ENCODE peak calls at places on chromosomes 16 and 17, in eight cellular contexts. U is stomach, Z is C1 segment of cervical spinal cord, P is HT-29, T is fibroblast of the conjunctiva, J is NCI-H1436 treated with DMSO at 0.1 percent for 48 hours, Q is pancreas, L is ascending aorta. G is an unnamed sample.

GRCh38 chr16:26749072-26749471 is 317.7 kb upstream of the C16orf82 start:
- DNase-seq in Q (no peak), J (no peak), U (no peak), P (no peak), L (no peak), Z (no peak), T (no peak), G (no peak)

GRCh38 chr17:17236295-17237025 is 508 bp downstream of the FLCN start:
- DNase-seq in T (no peak), Z (no peak), P (peak), Q (no peak), L (no peak), U (no peak), J (no peak), G (peak)

GRCh38 chr17:74339537-74340195 is 13.6 kb downstream of the KIF19 start:
- DNase-seq in Z (no peak), L (no peak), Q (no peak), P (no peak), J (peak), T (no peak), U (no peak), G (no peak)

GRCh38 chr17:44310612-44311376 is 2.4 kb downstream of the RUNDC3A start:
- DNase-seq in T (no peak), Z (no peak), U (no peak), L (no peak), J (no peak), P (no peak), Q (no peak), G (no peak)

GRCh38 chr16:80047796-80048649 is 447.5 kb upstream of the MAF start:
- DNase-seq in T (no peak), Q (no peak), U (no peak), Z (no peak), J (no peak), L (no peak), P (no peak), G (no peak)

GRCh38 chr17:73192219-73192893 is 499 bp upstream of the COG1 start:
- DNase-seq in L (peak), P (peak), Q (peak), Z (peak), T (peak), J (no peak), U (peak), G (peak)

GRCh38 chr16:85047867-85048455 is 20.4 kb downstream of the KIAA0513 start:
- DNase-seq in Z (no peak), T (no peak), P (no peak), U (no peak), Q (peak), L (no peak), J (no peak), G (no peak)

GRCh38 chr16:67181346-67181745 is 2.4 kb downstream of the MATCAP1 start:
- DNase-seq in Z (no peak), T (peak), J (no peak), U (no peak), Q (no peak), L (no peak), P (no peak), G (no peak)

GRCh38 chr17:74260525-74260850 is 13.5 kb upstream of the DNAI2 start:
- DNase-seq in J (no peak), P (no peak), Q (no peak), T (no peak), Z (no peak), U (no peak), L (no peak), G (no peak)

GRCh38 chr17:40362696-40363479 is 1.6 kb downstream of the GJD3 start:
- DNase-seq in T (peak), Z (no peak), P (peak), U (peak), L (no peak), J (no peak), Q (peak), G (peak)

GRCh38 chr16:21097151-21097550 is 53.5 kb downstream of the DNAH3 start:
- DNase-seq in U (no peak), J (no peak), T (no peak), Z (no peak), Q (no peak), P (no peak), L (no peak), G (no peak)

GRCh38 chr16:28104404-28104803 is 40.9 kb upstream of the GSG1L start:
- DNase-seq in J (no peak), Z (no peak), L (no peak), T (no peak), U (no peak), P (no peak), Q (no peak), G (no peak)

GRCh38 chr16:70749681-70750601 is 51.0 kb downstream of the VAC14 start:
- DNase-seq in Z (no peak), Q (peak), U (no peak), T (no peak), J (no peak), L (no peak), P (no peak), G (no peak)

GRCh38 chr17:14125518-14126125 is 56.3 kb downstream of the COX10 start:
- DNase-seq in U (no peak), J (no peak), Z (no peak), T (no peak), Q (no peak), P (no peak), L (no peak), G (no peak)

GRCh38 chr16:79816081-79816497 is 215.6 kb upstream of the MAF start:
- DNase-seq in Q (no peak), Z (no peak), P (no peak), U (no peak), L (no peak), J (no peak), T (no peak), G (no peak)

GRCh38 chr17:45312477-45313418 is 4.1 kb downstream of the MAP3K14 start:
- DNase-seq in L (no peak), Z (no peak), P (no peak), T (no peak), U (no peak), Q (no peak), J (no peak), G (peak)

GRCh38 chr17:21285164-21286065 is 904 bp downstream of the MAP2K3 start:
- DNase-seq in U (peak), T (no peak), J (no peak), Z (no peak), P (peak), L (no peak), Q (no peak), G (no peak)

GRCh38 chr16:50932348-50932916 is 190.5 kb downstream of the CYLD start:
- DNase-seq in Z (no peak), L (no peak), J (no peak), T (no peak), Q (no peak), P (no peak), U (no peak), G (no peak)

GRCh38 chr16:4091638-4092037 is 24.6 kb downstream of the ADCY9 start:
- DNase-seq in U (no peak), J (no peak), P (no peak), Z (no peak), Q (no peak), L (no peak), T (no peak), G (no peak)

GRCh38 chr17:50221500-50222480 is 20.4 kb upstream of the COL1A1 start:
- DNase-seq in U (no peak), Q (no peak), L (peak), T (no peak), Z (no peak), P (no peak), J (no peak), G (no peak)

GRCh38 chr17:69870751-69871199 is 204.2 kb upstream of the KCNJ16 start:
- DNase-seq in T (peak), P (no peak), Z (no peak), J (no peak), L (no peak), U (no peak), Q (no peak), G (no peak)

GRCh38 chr17:63529711-63530556 is 6.8 kb downstream of the KCNH6 start:
- DNase-seq in Q (peak), L (no peak), U (no peak), T (no peak), P (no peak), Z (no peak), J (no peak), G (no peak)

GRCh38 chr17:43405861-43406260 is 7.1 kb downstream of the ARL4D start:
- DNase-seq in T (no peak), Q (no peak), J (no peak), P (no peak), L (no peak), Z (no peak), U (no peak), G (no peak)

GRCh38 chr17:18184143-18185007 is 747 bp downstream of the ALKBH5 start:
- DNase-seq in Q (peak), Z (no peak), J (no peak), U (peak), T (no peak), L (peak), P (peak), G (peak)

GRCh38 chr16:5438591-5438990 is 341.0 kb upstream of the EEF2KMT start:
- DNase-seq in Z (no peak), J (no peak), Q (no peak), L (no peak), T (no peak), U (no peak), P (no peak), G (no peak)

G was measured in immature natural killer cell.